ENCODE peak calls at places on chromosomes 16 and 17, in seven cellular contexts. C is MG63; W is hypothalamus; J is NCI-H1048; E is CD4-positive, alpha-beta T cell; Z is G401; U is CD4-positive, alpha-beta memory T cell. R is an unnamed sample.

GRCh38 chr16:48003226-48003907 is 152.4 kb downstream of the ABCC12 start:
- DNase-seq in J (no peak), U (no peak), E (no peak), C (no peak), W (no peak), Z (no peak), R (no peak)

GRCh38 chr17:70687421-70687820 is 518.1 kb downstream of the KCNJ2 start:
- DNase-seq in W (no peak), E (no peak), Z (no peak), U (no peak), J (no peak), C (no peak), R (no peak)

GRCh38 chr17:49730078-49730786 is 22.5 kb upstream of the SLC35B1 start:
- DNase-seq in U (no peak), J (no peak), E (no peak), Z (peak), W (no peak), C (peak), R (no peak)

GRCh38 chr17:32731556-32732295 is 145.2 kb downstream of the MYO1D start:
- DNase-seq in Z (no peak), C (no peak), E (no peak), W (no peak), U (no peak), J (no peak), R (no peak)

GRCh38 chr16:73196670-73197069 is 148.7 kb upstream of the ZFHX3 start:
- DNase-seq in E (no peak), C (peak), W (no peak), J (no peak), U (peak), Z (peak), R (no peak)

GRCh38 chr16:28534542-28535373 is 4.0 kb downstream of the NUPR1 start:
- DNase-seq in C (peak), U (peak), Z (peak), J (no peak), E (no peak), W (no peak), R (peak)

GRCh38 chr17:39800540-39800939 is 62.8 kb downstream of the GRB7 start:
- DNase-seq in J (no peak), C (no peak), W (no peak), U (peak), Z (no peak), E (peak), R (peak)

GRCh38 chr17:81444610-81445339 is 49.5 kb downstream of the BAHCC1 start:
- DNase-seq in E (no peak), C (no peak), J (no peak), W (no peak), U (no peak), Z (no peak), R (no peak)

GRCh38 chr17:45261577-45262515 is at the start of gene SPATA32:
- DNase-seq in E (peak), C (no peak), Z (peak), U (peak), J (no peak), W (no peak), R (peak)

GRCh38 chr17:35731239-35731931 is at the start of gene RASL10B:
- DNase-seq in W (no peak), U (peak), E (peak), J (no peak), Z (peak), C (peak), R (peak)

GRCh38 chr16:14111713-14112538 is 40.8 kb downstream of the MRTFB start:
- DNase-seq in J (no peak), Z (peak), E (no peak), U (no peak), C (peak), W (no peak), R (no peak)

GRCh38 chr17:63246344-63246743 is 199.8 kb downstream of the CYB561 start:
- DNase-seq in C (no peak), U (no peak), Z (no peak), E (no peak), J (peak), W (no peak), R (no peak)

GRCh38 chr17:78613423-78613822 is 36.2 kb upstream of the DNAH17 start:
- DNase-seq in W (no peak), Z (no peak), C (no peak), E (no peak), J (no peak), U (no peak), R (no peak)

GRCh38 chr16:4067262-4068001 is 48.8 kb downstream of the ADCY9 start:
- DNase-seq in W (no peak), C (no peak), Z (no peak), E (no peak), U (no peak), J (no peak), R (no peak)

GRCh38 chr17:2044263-2044894 is 2.6 kb downstream of the OVCA2 start:
- DNase-seq in W (no peak), U (no peak), J (no peak), Z (no peak), E (no peak), C (no peak), R (no peak)

GRCh38 chr17:17102176-17102575 is 59.9 kb downstream of the MPRIP start:
- DNase-seq in J (no peak), W (no peak), U (no peak), C (no peak), E (no peak), Z (peak), R (no peak)

GRCh38 chr16:86732621-86733297 is 154.4 kb downstream of the FOXL1 start:
- DNase-seq in Z (no peak), C (no peak), J (no peak), U (no peak), W (no peak), E (no peak), R (no peak)

GRCh38 chr16:5045499-5046115 is 11.9 kb upstream of the NAGPA start:
- DNase-seq in J (no peak), C (no peak), Z (no peak), U (no peak), W (no peak), E (no peak), R (no peak)

GRCh38 chr16:84557504-84557903 is 53.0 kb upstream of the MEAK7 start:
- DNase-seq in Z (no peak), C (peak), J (no peak), E (no peak), W (no peak), U (no peak), R (no peak)

GRCh38 chr17:48074322-48075054 is 26.3 kb downstream of the NFE2L1 start:
- DNase-seq in U (peak), E (peak), C (peak), J (peak), W (peak), Z (peak), R (peak)

GRCh38 chr16:23155445-23156049 is 6.3 kb upstream of the USP31 start:
- DNase-seq in U (no peak), W (no peak), E (no peak), Z (no peak), J (no peak), C (peak), R (no peak)

GRCh38 chr17:74356640-74357465 is 4.8 kb downstream of the BTBD17 start:
- DNase-seq in W (no peak), E (no peak), J (no peak), Z (no peak), U (no peak), C (no peak), R (no peak)

R was measured in CD4-positive, CD25-positive, alpha-beta regulatory T cell.